ENCODE peak calls at places on chromosomes 13 and 19, in five cellular contexts. One of them, this sample, is unnamed.

GRCh38 chr19:54729416-54730188 is 5.4 kb downstream of the KIR3DL3 start:
- DNase-seq in cardiac septum: no peak
- DNase-seq in left colon: no peak
- DNase-seq in nucleus accumbens: no peak
- DNase-seq in testis: no peak
- DNase-seq in this sample: no peak

GRCh38 chr19:1503089-1503924 is 9.5 kb downstream of the ADAMTSL5 start:
- DNase-seq in cardiac septum: no peak
- DNase-seq in left colon: no peak
- DNase-seq in nucleus accumbens: peak
- DNase-seq in testis: peak
- DNase-seq in this sample: peak

GRCh38 chr19:37997911-37998344 is 90.9 kb downstream of the SIPA1L3 start:
- DNase-seq in cardiac septum: no peak
- DNase-seq in left colon: no peak
- DNase-seq in nucleus accumbens: no peak
- DNase-seq in testis: no peak
- DNase-seq in this sample: no peak

GRCh38 chr13:43303040-43303729 is 279.8 kb downstream of the DNAJC15 start:
- DNase-seq in cardiac septum: no peak
- DNase-seq in left colon: peak
- DNase-seq in nucleus accumbens: peak
- DNase-seq in testis: peak
- DNase-seq in this sample: no peak

GRCh38 chr13:27919934-27920676 is at the start of gene PDX1:
- DNase-seq in cardiac septum: no peak
- DNase-seq in left colon: peak
- DNase-seq in nucleus accumbens: no peak
- DNase-seq in testis: peak
- DNase-seq in this sample: no peak

GRCh38 chr13:23579886-23580706 is 9.9 kb downstream of the TNFRSF19 start:
- DNase-seq in cardiac septum: no peak
- DNase-seq in left colon: no peak
- DNase-seq in nucleus accumbens: no peak
- DNase-seq in testis: no peak
- DNase-seq in this sample: no peak

GRCh38 chr13:99314640-99315176 is 7.5 kb upstream of the GPR183 start:
- DNase-seq in cardiac septum: no peak
- DNase-seq in left colon: no peak
- DNase-seq in nucleus accumbens: no peak
- DNase-seq in testis: no peak
- DNase-seq in this sample: no peak

GRCh38 chr19:55113570-55114039 is 3.8 kb downstream of the PPP1R12C start:
- DNase-seq in cardiac septum: peak
- DNase-seq in left colon: peak
- DNase-seq in nucleus accumbens: peak
- DNase-seq in testis: peak
- DNase-seq in this sample: peak

GRCh38 chr13:105997436-105998232 is 537.8 kb downstream of the EFNB2 start:
- DNase-seq in cardiac septum: no peak
- DNase-seq in left colon: no peak
- DNase-seq in nucleus accumbens: no peak
- DNase-seq in testis: no peak
- DNase-seq in this sample: peak

This sample was measured in hypothalamus.